ENCODE peak calls at places on chromosome 6, in five cellular contexts. Z, G, Y, V and P are unnamed samples.

GRCh38 chr6:114403858-114404257 is 61.0 kb upstream of the HS3ST5 start:
- DNase-seq in Z (no peak), V (no peak), Y (no peak), G (no peak), P (no peak)

GRCh38 chr6:44784195-44784594 is 396.7 kb downstream of the CDC5L start:
- DNase-seq in Z (no peak), V (no peak), Y (no peak), G (no peak), P (no peak)

GRCh38 chr6:110404602-110405001 is 10.8 kb downstream of the DDO start:
- DNase-seq in V (no peak), Z (peak; percentile 7), G (no peak), Y (no peak), P (no peak)

GRCh38 chr6:99613705-99614429 is 7.2 kb downstream of the PRDM13 start:
- DNase-seq in V (no peak), Z (no peak), G (no peak), Y (no peak), P (no peak)

GRCh38 chr6:143545165-143545564 is 33.6 kb upstream of the FUCA2 start:
- DNase-seq in V (no peak), Y (no peak), Z (no peak), G (no peak), P (no peak)

GRCh38 chr6:170221753-170222400 is 69.0 kb downstream of the DLL1 start:
- DNase-seq in Y (no peak), G (peak; percentile 2), Z (no peak), V (no peak), P (no peak)

GRCh38 chr6:221531-222349 is 70.5 kb upstream of the DUSP22 start:
- DNase-seq in Z (no peak), Y (no peak), V (no peak), G (no peak), P (no peak)

GRCh38 chr6:162773996-162774395 is 46.2 kb downstream of the PACRG start:
- DNase-seq in Y (no peak), V (no peak), Z (no peak), G (no peak), P (no peak)

GRCh38 chr6:30136570-30137286 is 788 bp downstream of the TRIM40 start:
- DNase-seq in Y (no peak), Z (no peak), G (no peak), V (no peak), P (no peak)

GRCh38 chr6:56220078-56220477 is 27.3 kb downstream of the COL21A1 start:
- DNase-seq in Y (no peak), Z (no peak), G (no peak), V (no peak), P (no peak)

GRCh38 chr6:9002833-9003232 is 567.5 kb upstream of the SLC35B3 start:
- DNase-seq in Z (no peak), V (no peak), G (no peak), Y (no peak), P (no peak)

GRCh38 chr6:75830959-75831885 is 82.2 kb downstream of the MYO6 start:
- DNase-seq in Y (no peak), V (no peak), G (no peak), Z (peak; percentile 17), P (no peak)

GRCh38 chr6:133630651-133631050 is 258.3 kb upstream of the TCF21 start:
- DNase-seq in V (no peak), Z (no peak), G (no peak), Y (no peak), P (no peak)

GRCh38 chr6:63441266-63441956 is 121.6 kb upstream of the LGSN start:
- DNase-seq in V (no peak), Z (no peak), Y (no peak), G (no peak), P (no peak)

GRCh38 chr6:20432692-20433091 is 31.0 kb downstream of the E2F3 start:
- DNase-seq in V (no peak), G (no peak), Y (no peak), Z (no peak), P (no peak)

GRCh38 chr6:140438346-140438735 is 1063.9 kb upstream of the CITED2 start:
- DNase-seq in Z (no peak), Y (no peak), G (no peak), V (no peak), P (no peak)

GRCh38 chr6:142856857-142857608 is 87.9 kb downstream of the HIVEP2 start:
- DNase-seq in V (no peak), G (no peak), Y (peak; percentile 53), Z (no peak), P (no peak)

GRCh38 chr6:158213925-158214674 is 46.0 kb downstream of the GTF2H5 start:
- DNase-seq in Y (peak; percentile 11), Z (peak; percentile 80), G (peak; percentile 56), V (no peak), P (peak; percentile 28)

DNA sequence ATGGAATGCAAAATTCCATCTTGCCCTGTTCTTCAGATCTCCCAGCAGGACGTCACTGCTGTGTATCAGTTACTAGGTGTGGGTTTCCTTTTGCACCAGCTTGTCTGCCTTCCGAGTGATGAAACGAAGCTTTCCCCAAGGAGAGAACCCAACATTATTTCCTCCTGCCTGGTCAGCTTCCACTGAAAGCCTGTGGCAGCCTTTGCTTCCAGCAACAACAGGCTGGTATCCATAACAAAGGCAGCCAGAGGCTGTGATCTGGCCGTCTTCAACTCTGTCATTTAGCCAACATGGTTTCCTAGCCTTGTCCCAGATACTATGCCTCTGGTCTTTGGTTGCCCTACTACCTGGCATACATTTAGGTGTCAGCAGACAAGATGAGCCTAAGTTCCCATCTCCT is 78.8 kb upstream of the HEY2 start:
- DNase-seq in Y (no peak), V (peak; percentile 44), G (peak; percentile 49), Z (peak; percentile 1), P (peak; percentile 78)
- H3K27ac ChIP-seq in Y (no peak overlapping the region), V (no peak overlapping the region), G (peak overlapping the region; percentile 54), Z (no peak overlapping the region), P (peak overlapping the region; percentile 80)

GRCh38 chr6:37049735-37049989 is 44.2 kb downstream of the FGD2 start:
- DNase-seq in Z (no peak), G (no peak), V (no peak), Y (no peak), P (no peak)
- H3K4me1 ChIP-seq in Z (peaks cover 19% of the 10 kb centered on the region), G (peaks cover 19% of the 10 kb centered on the region), V (no peaks in the 10 kb centered on the region), Y (peaks cover 64% of the 10 kb centered on the region), P (peaks cover 6% of the 10 kb centered on the region)

DNA sequence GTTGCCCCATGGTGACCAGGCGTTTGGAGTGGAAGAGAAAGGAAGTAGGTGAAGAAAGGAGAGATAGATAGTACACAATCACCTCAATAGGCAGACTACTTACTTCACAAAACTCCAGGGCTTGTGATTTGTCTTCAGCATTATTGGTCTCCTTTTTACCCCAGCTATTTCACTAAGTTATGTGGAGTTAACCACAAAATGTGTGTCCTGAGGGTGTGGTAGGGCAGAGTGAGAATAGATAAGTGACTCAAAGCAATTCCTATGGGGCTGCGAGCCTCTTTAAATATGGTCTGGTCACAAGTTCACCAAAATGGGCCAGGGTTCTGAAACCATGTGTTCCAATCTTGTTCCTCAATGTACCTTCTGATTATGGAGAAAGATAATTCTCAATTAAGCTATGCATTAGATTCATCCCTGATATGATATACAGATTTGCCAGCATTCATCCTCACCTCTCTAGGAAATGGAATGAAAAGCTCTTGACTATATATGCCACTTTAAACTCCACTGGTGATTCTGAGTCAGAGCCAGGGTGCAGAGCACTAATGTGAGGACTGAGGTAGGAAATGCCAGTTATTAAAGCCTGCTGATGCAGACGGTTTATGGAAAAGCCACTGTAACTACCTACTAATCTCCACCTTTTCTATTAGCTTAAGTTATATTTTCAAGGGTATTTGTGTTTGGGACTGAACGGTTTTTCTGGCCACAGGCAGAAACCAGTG is 310.6 kb upstream of the MANEA start:
- DNase-seq in G (no peak), Z (no peak), Y (no peak), V (no peak), P (no peak)
- H3K9me3 ChIP-seq in G (peaks cover 4% of the 10 kb centered on the region), Z (peaks cover 9% of the 10 kb centered on the region), Y (no peaks in the 10 kb centered on the region), V (peaks cover 7% of the 10 kb centered on the region), P (no peaks in the 10 kb centered on the region)

GRCh38 chr6:136668571-136668970 is 118.3 kb upstream of the MAP7 start:
- DNase-seq in Y (no peak), V (no peak), Z (no peak), G (no peak), P (no peak)
- H3K27ac ChIP-seq in Y (no peak overlapping the region), V (no peak overlapping the region), Z (no peak overlapping the region), G (no peak overlapping the region), P (no peak overlapping the region)

DNA sequence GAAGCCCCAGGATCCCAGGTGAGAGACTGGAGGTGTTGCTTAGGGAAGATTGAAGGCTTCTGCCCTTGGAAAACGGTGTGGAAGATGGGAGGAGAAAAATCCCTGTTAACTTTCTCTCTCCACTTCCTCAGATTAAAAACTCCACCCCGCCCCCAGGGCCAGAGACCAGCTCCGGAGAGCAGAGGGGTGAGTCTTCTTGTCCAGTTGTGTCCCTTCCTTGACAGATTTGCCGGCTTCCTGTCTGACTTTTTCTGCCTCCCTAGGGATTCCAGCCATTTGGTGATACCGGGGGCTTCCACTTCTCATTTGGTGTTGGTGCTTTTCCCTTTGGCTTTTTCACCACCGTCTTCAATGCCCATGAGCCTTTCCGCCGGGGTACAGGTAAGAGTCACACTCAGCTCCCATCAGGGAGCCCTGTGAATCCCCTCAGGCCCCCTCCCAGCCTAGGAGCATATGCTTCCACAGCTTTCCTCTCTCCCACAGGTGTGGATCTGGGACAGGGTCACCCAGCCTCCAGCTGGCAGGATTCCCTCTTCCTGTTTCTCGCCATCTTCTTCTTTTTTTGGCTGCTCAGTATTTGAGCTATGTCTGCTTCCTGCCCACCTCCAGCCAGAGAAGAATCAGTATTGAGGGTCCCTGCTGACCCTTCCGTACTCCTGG is 1.7 kb downstream of the RNF5 start:
- DNase-seq in Z (no peak), G (no peak), V (no peak), Y (no peak), P (no peak)
- H3K4me1 ChIP-seq in Z (peaks cover 15% of the 10 kb centered on the region), G (peaks cover 47% of the 10 kb centered on the region), V (no peaks in the 10 kb centered on the region), Y (peaks cover 43% of the 10 kb centered on the region), P (peaks cover 42% of the 10 kb centered on the region)

DNA sequence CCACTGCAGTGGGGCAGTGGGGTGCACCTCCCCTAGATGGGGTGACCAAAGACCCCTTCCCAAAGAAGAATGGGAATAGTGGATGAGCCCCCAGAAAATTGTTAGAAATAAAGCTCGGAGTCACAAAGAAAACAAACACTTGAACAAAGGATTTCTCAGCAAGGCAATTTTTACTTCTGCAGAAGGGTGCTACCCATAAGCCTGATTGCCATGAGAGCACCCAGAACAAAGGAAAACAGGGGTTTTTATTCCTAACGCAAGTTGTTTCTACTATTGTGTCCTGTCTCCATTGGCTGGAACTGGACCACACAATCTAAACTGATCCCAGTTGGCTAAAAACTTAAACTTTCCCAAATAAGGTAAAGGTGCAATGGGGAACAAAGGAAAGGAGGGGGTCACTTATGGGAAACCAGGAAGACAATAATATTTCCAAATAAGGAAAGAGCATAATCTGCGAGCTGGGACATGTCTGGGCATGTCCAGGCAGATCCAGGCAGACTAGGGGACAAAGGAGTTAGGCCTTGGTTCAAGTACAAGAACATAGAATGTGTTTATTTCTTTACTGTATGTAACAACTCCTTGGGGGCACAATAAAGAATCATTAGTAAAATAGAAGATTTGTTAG is 20.0 kb downstream of the HLA-B start:
- DNase-seq in V (no peak), Z (no peak), Y (no peak), G (no peak), P (no peak)
- H3K9me3 ChIP-seq in V (peaks cover 11% of the 10 kb centered on the region), Z (peaks cover 51% of the 10 kb centered on the region), Y (peaks cover 28% of the 10 kb centered on the region), G (no peaks in the 10 kb centered on the region), P (no peaks in the 10 kb centered on the region)

GRCh38 chr6:134689676-134690447 is 260.0 kb downstream of the ALDH8A1 start:
- DNase-seq in Y (no peak), G (peak; percentile 50), V (peak; percentile 26), Z (no peak), P (peak; percentile 28)

GRCh38 chr6:134683783-134684765 is 265.8 kb downstream of the ALDH8A1 start:
- DNase-seq in V (no peak), Y (no peak), G (no peak), Z (peak; percentile 67), P (no peak)

GRCh38 chr6:134689177-134689576 is 260.7 kb downstream of the ALDH8A1 start:
- DNase-seq in G (peak; percentile 47), Z (no peak), V (no peak), Y (no peak), P (peak; percentile 20)

GRCh38 chr6:134691180-134691579 is 258.7 kb downstream of the ALDH8A1 start:
- DNase-seq in Y (no peak), Z (no peak), V (no peak), G (no peak), P (no peak)

GRCh38 chr6:134686071-134686470 is 263.8 kb downstream of the ALDH8A1 start:
- DNase-seq in G (no peak), V (no peak), Y (no peak), Z (no peak), P (no peak)
- H3K27ac ChIP-seq in G (peak overlapping the region; percentile 34), V (no peak overlapping the region), Y (no peak overlapping the region), Z (no peak overlapping the region), P (no peak overlapping the region)